ENCODE peak calls at places on chromosomes 3 and 15, in seven cellular contexts. I is colonic mucosa; D is NT2/D1; E is CD8-positive, alpha-beta T cell; Q is neuronal stem cell; N is Panc1; B is CD8-positive, alpha-beta memory T cell. J is an unnamed sample.

GRCh38 chr3:71172176-71172575 is 411.4 kb downstream of the FOXP1 start:
- DNase-seq in I (no peak), D (no peak), E (no peak), Q (no peak), N (no peak), B (no peak), J (no peak)

GRCh38 chr3:125123455-125123854 is 67.7 kb upstream of the HEG1 start:
- DNase-seq in I (no peak), D (no peak), E (no peak), Q (no peak), N (no peak), B (no peak), J (no peak)

GRCh38 chr3:197394464-197395321 is 96.3 kb upstream of the DLG1 start:
- DNase-seq in I (no peak), D (no peak), E (peak; percentile 62), Q (no peak), N (peak; percentile 92), B (no peak), J (no peak)

GRCh38 chr3:17195192-17195611 is 310.4 kb downstream of the PLCL2 start:
- DNase-seq in I (no peak), D (no peak), E (no peak), Q (no peak), N (no peak), B (no peak), J (no peak)

GRCh38 chr3:166191406-166191805 is 354.2 kb upstream of the BCHE start:
- DNase-seq in I (no peak), D (no peak), E (no peak), Q (no peak), N (no peak), B (no peak), J (no peak)

GRCh38 chr15:89186798-89187197 is 34.6 kb downstream of the RLBP1 start:
- DNase-seq in I (no peak), D (no peak), E (no peak), Q (no peak), N (no peak), B (no peak), J (no peak)

GRCh38 chr15:60797444-60798040 is 318.6 kb upstream of the ICE2 start:
- DNase-seq in I (no peak), D (no peak), E (no peak), Q (no peak), N (no peak), B (no peak), J (no peak)

GRCh38 chr3:188559069-188559410 is 405.1 kb downstream of the LPP start:
- DNase-seq in I (no peak), D (no peak), E (no peak), Q (no peak), N (no peak), B (no peak), J (no peak)

GRCh38 chr3:195240171-195240701 is 30.7 kb downstream of the XXYLT1 start:
- DNase-seq in I (peak; percentile 18), D (no peak), E (no peak), Q (no peak), N (no peak), B (no peak), J (no peak)

GRCh38 chr15:48459571-48460461 is 128.6 kb downstream of the DUT start:
- DNase-seq in I (no peak), D (no peak), E (no peak), Q (no peak), N (no peak), B (no peak), J (no peak)

GRCh38 chr3:139317660-139318430 is 26.0 kb upstream of the MRPS22 start:
- DNase-seq in I (no peak), D (no peak), E (no peak), Q (no peak), N (no peak), B (no peak), J (no peak)

GRCh38 chr3:134697830-134698699 is 47.2 kb upstream of the KY start:
- DNase-seq in I (no peak), D (no peak), E (no peak), Q (no peak), N (no peak), B (no peak), J (no peak)

GRCh38 chr3:159964166-159964973 is 24.3 kb upstream of the IL12A start:
- DNase-seq in I (no peak), D (no peak), E (no peak), Q (no peak), N (peak; percentile 59), B (no peak), J (no peak)

GRCh38 chr15:96028620-96029019 is 301.9 kb upstream of the NR2F2 start:
- DNase-seq in I (no peak), D (no peak), E (no peak), Q (no peak), N (no peak), B (no peak), J (no peak)

GRCh38 chr3:117666827-117667226 is 957.2 kb downstream of the TUSC7 start:
- DNase-seq in I (no peak), D (no peak), E (no peak), Q (no peak), N (no peak), B (no peak), J (no peak)

GRCh38 chr3:185225523-185225922 is 28.3 kb downstream of the EHHADH start:
- DNase-seq in I (no peak), D (no peak), E (no peak), Q (no peak), N (no peak), B (no peak), J (no peak)

GRCh38 chr3:102095383-102095782 is 246.1 kb downstream of the NFKBIZ start:
- DNase-seq in I (no peak), D (no peak), E (no peak), Q (no peak), N (no peak), B (no peak), J (no peak)

GRCh38 chr3:49027634-49028033 is 1.6 kb downstream of the IMPDH2 start:
- DNase-seq in I (no peak), D (no peak), E (no peak), Q (no peak), N (no peak), B (no peak), J (no peak)
- H3K4me1 ChIP-seq in I (peaks cover 15% of the 10 kb centered on the region), D (peaks cover 22% of the 10 kb centered on the region), E (peaks cover 20% of the 10 kb centered on the region), Q (peaks cover 12% of the 10 kb centered on the region), N (peaks cover 34% of the 10 kb centered on the region), B (peaks cover 24% of the 10 kb centered on the region), J (peaks cover 2% of the 10 kb centered on the region)

DNA sequence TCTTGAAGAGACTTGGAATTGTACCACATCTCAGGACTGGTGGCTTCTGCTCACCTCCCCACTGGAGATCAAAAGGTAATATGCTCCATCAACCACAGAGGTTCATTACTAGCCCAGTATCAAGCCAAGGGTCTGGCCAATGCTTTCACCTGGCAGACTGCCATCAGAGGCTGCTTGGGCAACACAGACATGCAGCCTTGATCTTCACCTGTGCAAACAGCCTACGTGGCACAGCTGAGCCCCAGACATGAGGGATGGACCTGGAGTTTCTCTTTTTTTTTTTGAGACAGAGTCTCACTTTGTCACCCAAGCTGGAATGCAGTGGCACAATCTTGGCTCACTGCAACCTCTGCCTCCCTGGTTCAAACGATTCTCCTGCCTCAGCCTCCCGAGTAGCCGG is 105.6 kb upstream of the HES1 start:
- DNase-seq in I (peak; percentile 64), D (no peak), E (no peak), Q (no peak), N (no peak), B (no peak), J (no peak)
- H3K4me1 ChIP-seq in I (peaks cover 10% of the 10 kb centered on the region), D (peaks cover 11% of the 10 kb centered on the region), E (no peaks in the 10 kb centered on the region), Q (peaks cover 15% of the 10 kb centered on the region), N (no peaks in the 10 kb centered on the region), B (no peaks in the 10 kb centered on the region), J (peaks cover 10% of the 10 kb centered on the region)

GRCh38 chr15:74420193-74420905 is 13.4 kb downstream of the SEMA7A start:
- DNase-seq in I (no peak), D (no peak), E (no peak), Q (no peak), N (no peak), B (no peak), J (no peak)
- H3K4me1 ChIP-seq in I (no peaks in the 10 kb centered on the region), D (peaks cover 48% of the 10 kb centered on the region), E (peaks cover 15% of the 10 kb centered on the region), Q (peaks cover 45% of the 10 kb centered on the region), N (peaks cover 52% of the 10 kb centered on the region), B (peaks cover 17% of the 10 kb centered on the region), J (peaks cover 14% of the 10 kb centered on the region)

GRCh38 chr15:68279779-68280745 is 2.5 kb downstream of the FEM1B start:
- DNase-seq in I (no peak), D (no peak), E (no peak), Q (no peak), N (no peak), B (no peak), J (no peak)

GRCh38 chr15:68279218-68279533 is 1.6 kb downstream of the FEM1B start:
- DNase-seq in I (no peak), D (no peak), E (no peak), Q (no peak), N (no peak), B (no peak), J (no peak)

GRCh38 chr15:68278345-68279217 is 1.0 kb downstream of the FEM1B start:
- DNase-seq in I (peak; percentile 49), D (no peak), E (no peak), Q (no peak), N (no peak), B (no peak), J (no peak)

GRCh38 chr15:68283401-68283800 is 5.9 kb downstream of the FEM1B start:
- DNase-seq in I (no peak), D (no peak), E (no peak), Q (no peak), N (no peak), B (no peak), J (no peak)

GRCh38 chr15:68281008-68281407 is 3.5 kb downstream of the FEM1B start:
- DNase-seq in I (no peak), D (no peak), E (no peak), Q (no peak), N (no peak), B (no peak), J (no peak)
- H3K4me1 ChIP-seq in I (peaks cover 10% of the 10 kb centered on the region), D (peaks cover 4% of the 10 kb centered on the region), E (peaks cover 63% of the 10 kb centered on the region), Q (peaks cover 9% of the 10 kb centered on the region), N (peaks cover 23% of the 10 kb centered on the region), B (peaks cover 64% of the 10 kb centered on the region), J (peaks cover 4% of the 10 kb centered on the region)

GRCh38 chr3:127787966-127788365 is 34.3 kb downstream of the MGLL start:
- DNase-seq in I (no peak), D (no peak), E (no peak), Q (no peak), N (no peak), B (no peak), J (no peak)
- H3K4me1 ChIP-seq in I (peaks cover 12% of the 10 kb centered on the region), D (peaks cover 7% of the 10 kb centered on the region), E (peaks cover 3% of the 10 kb centered on the region), Q (peaks cover 10% of the 10 kb centered on the region), N (no peaks in the 10 kb centered on the region), B (no peaks in the 10 kb centered on the region), J (no peaks in the 10 kb centered on the region)

DNA sequence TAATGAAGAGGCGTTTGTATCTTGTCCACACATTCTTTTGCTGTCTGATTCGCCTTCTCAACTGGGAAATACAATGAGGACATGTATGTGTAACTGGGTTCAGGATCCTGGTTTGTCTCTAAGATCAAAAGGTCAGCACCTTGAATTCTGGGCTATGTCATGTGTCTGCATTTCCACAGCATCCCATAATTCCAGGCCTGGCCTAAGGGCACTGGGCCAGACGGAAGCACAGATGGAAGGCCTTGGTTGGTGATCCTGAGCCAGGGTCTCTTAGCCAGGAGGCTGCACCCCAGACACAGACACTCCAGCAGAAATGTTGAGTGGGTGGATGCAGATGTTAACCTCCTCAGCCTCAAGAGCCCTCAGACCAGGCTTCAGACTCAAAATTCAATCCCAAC is 23.7 kb upstream of the HERC1 start:
- DNase-seq in I (no peak), D (no peak), E (no peak), Q (no peak), N (no peak), B (no peak), J (no peak)
- H3K4me1 ChIP-seq in I (no peaks in the 10 kb centered on the region), D (no peaks in the 10 kb centered on the region), E (peaks cover 34% of the 10 kb centered on the region), Q (peaks cover 4% of the 10 kb centered on the region), N (no peaks in the 10 kb centered on the region), B (peaks cover 33% of the 10 kb centered on the region), J (no peaks in the 10 kb centered on the region)

J was measured in iPS DF 6.9.